ENCODE peak calls at places on chromosomes 5 and 9, in eight cellular contexts. S, N, D, L, B, F, I and E are unnamed samples.

GRCh38 chr5:139164020-139164419 is 34.1 kb downstream of the SIL1 start:
- DNase-seq in D (peak), S (no peak), F (no peak), I (no peak), L (no peak), N (no peak), B (no peak), E (no peak)

GRCh38 chr9:104968025-104968982 is 40.3 kb upstream of the ABCA1 start:
- DNase-seq in I (peak), B (peak), S (peak), F (peak), D (peak), L (peak), N (peak), E (peak)

GRCh38 chr5:41793156-41793770 is 77.0 kb downstream of the OXCT1 start:
- DNase-seq in L (no peak), F (peak), N (no peak), S (peak), B (no peak), I (peak), D (no peak), E (no peak)

GRCh38 chr9:16619897-16620296 is 250.6 kb downstream of the BNC2 start:
- DNase-seq in S (no peak), N (no peak), F (no peak), B (no peak), D (no peak), I (no peak), L (no peak), E (no peak)

GRCh38 chr5:138793481-138794010 is 40.3 kb downstream of the CTNNA1 start:
- DNase-seq in B (no peak), N (no peak), S (peak), D (no peak), L (no peak), I (no peak), F (no peak), E (no peak)

GRCh38 chr5:169667896-169668674 is 31.0 kb downstream of the DOCK2 start:
- DNase-seq in N (no peak), L (no peak), I (peak), D (no peak), F (no peak), B (no peak), S (peak), E (no peak)

GRCh38 chr5:87020099-87020934 is 247.4 kb upstream of the RASA1 start:
- DNase-seq in D (peak), I (no peak), B (peak), L (no peak), F (peak), S (peak), N (no peak), E (peak)

GRCh38 chr9:130331573-130331972 is 66.0 kb downstream of the HMCN2 start:
- DNase-seq in L (no peak), N (peak), B (no peak), I (no peak), D (peak), F (peak), S (peak), E (peak)

GRCh38 chr9:124595743-124596142 is 88.5 kb upstream of the NR5A1 start:
- DNase-seq in L (no peak), F (no peak), D (peak), I (no peak), B (no peak), N (no peak), S (no peak), E (no peak)

GRCh38 chr5:150589791-150590601 is 50.5 kb upstream of the SYNPO start:
- DNase-seq in N (no peak), L (peak), I (no peak), S (peak), B (no peak), D (peak), F (no peak), E (peak)

GRCh38 chr9:70802206-70802605 is 319.2 kb downstream of the TRPM3 start:
- DNase-seq in F (no peak), S (no peak), D (no peak), I (no peak), B (no peak), L (no peak), N (no peak), E (no peak)

GRCh38 chr5:34686762-34687268 is 30.7 kb downstream of the RAI14 start:
- DNase-seq in I (peak), N (peak), F (peak), L (no peak), B (no peak), D (peak), S (peak), E (peak)

GRCh38 chr5:56637321-56637920 is 177.9 kb upstream of the MAP3K1 start:
- DNase-seq in L (no peak), B (no peak), D (no peak), N (no peak), F (no peak), I (peak), S (peak), E (no peak)

GRCh38 chr5:13830536-13830935 is 114.0 kb downstream of the DNAH5 start:
- DNase-seq in L (no peak), S (no peak), F (peak), B (no peak), D (no peak), N (peak), I (no peak), E (no peak)

GRCh38 chr9:89536145-89536574 is 38.2 kb upstream of the SEMA4D start:
- DNase-seq in B (no peak), L (no peak), D (no peak), S (no peak), F (no peak), N (no peak), I (no peak), E (no peak)

GRCh38 chr5:149224282-149224681 is 47.4 kb upstream of the AFAP1L1 start:
- DNase-seq in D (no peak), S (no peak), B (no peak), L (no peak), N (no peak), I (no peak), F (no peak), E (peak)

GRCh38 chr9:124242331-124243194 is 15.2 kb upstream of the NEK6 start:
- DNase-seq in N (no peak), S (peak), F (no peak), B (no peak), I (no peak), L (no peak), D (peak), E (peak)

GRCh38 chr9:90219548-90220118 is 423.0 kb downstream of the DIRAS2 start:
- DNase-seq in F (no peak), D (peak), B (peak), L (no peak), N (peak), I (no peak), S (no peak), E (no peak)

GRCh38 chr5:38607396-38607795 is 51.0 kb upstream of the LIFR start:
- DNase-seq in B (no peak), N (no peak), I (peak), D (no peak), F (peak), L (no peak), S (peak), E (no peak)

GRCh38 chr9:115597330-115597729 is 479.4 kb upstream of the TNC start:
- DNase-seq in N (no peak), B (no peak), L (no peak), F (no peak), D (no peak), S (no peak), I (no peak), E (no peak)
- H3K27ac ChIP-seq in N (no peak), B (no peak), L (no peak), F (no peak), D (no peak), S (peak), I (peak), E (no peak)

GRCh38 chr5:157387164-157387563 is 72.8 kb upstream of the NIPAL4 start:
- DNase-seq in S (no peak), F (no peak), I (no peak), D (no peak), B (no peak), L (no peak), N (no peak), E (no peak)

GRCh38 chr5:157388148-157388547 is 71.9 kb upstream of the NIPAL4 start:
- DNase-seq in S (peak), N (no peak), L (no peak), F (no peak), D (no peak), I (no peak), B (no peak), E (no peak)

GRCh38 chr5:157384971-157385709 is 74.9 kb upstream of the NIPAL4 start:
- DNase-seq in I (peak), L (no peak), F (peak), N (peak), B (no peak), S (peak), D (no peak), E (no peak)

GRCh38 chr5:157389103-157389502 is 70.9 kb upstream of the NIPAL4 start:
- DNase-seq in S (no peak), B (no peak), L (no peak), N (no peak), I (no peak), F (no peak), D (no peak), E (no peak)

DNA sequence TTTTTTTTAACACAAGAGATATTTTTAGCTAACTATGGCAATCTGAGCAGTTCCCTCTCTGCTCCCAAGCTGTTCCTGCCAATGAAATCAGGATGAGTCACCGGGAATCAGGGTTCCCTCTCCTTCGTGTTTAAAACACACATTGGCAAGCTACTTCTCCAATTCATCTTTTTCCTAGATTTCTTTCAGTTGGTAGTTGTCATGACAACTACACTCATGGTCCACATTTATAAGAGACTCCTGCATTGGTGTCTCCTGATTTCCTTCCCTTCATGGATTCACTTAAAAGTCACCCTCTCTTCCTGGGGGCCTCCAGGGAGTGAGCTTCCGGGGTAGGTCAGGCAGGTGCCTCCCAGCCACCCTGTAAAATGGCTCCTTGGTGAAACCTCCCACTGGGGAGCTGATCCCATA is 72.3 kb upstream of the NIPAL4 start:
- DNase-seq in N (peak), L (no peak), I (peak), D (no peak), F (peak), B (no peak), S (peak), E (peak)
- H3K27ac ChIP-seq in N (no peak), L (no peak), I (peak), D (no peak), F (no peak), B (no peak), S (peak), E (no peak)

GRCh38 chr5:112407666-112408065 is 11.4 kb downstream of the EPB41L4A start:
- DNase-seq in F (no peak), B (no peak), S (no peak), D (no peak), L (no peak), N (no peak), I (no peak), E (no peak)

GRCh38 chr5:112413611-112414010 is 5.5 kb downstream of the EPB41L4A start:
- DNase-seq in N (no peak), I (no peak), S (no peak), B (no peak), F (no peak), L (no peak), D (no peak), E (no peak)

GRCh38 chr5:112411903-112412302 is 7.2 kb downstream of the EPB41L4A start:
- DNase-seq in N (no peak), F (no peak), D (no peak), L (no peak), S (no peak), I (no peak), B (no peak), E (no peak)

GRCh38 chr5:112415552-112415951 is 3.5 kb downstream of the EPB41L4A start:
- DNase-seq in D (no peak), S (no peak), N (no peak), F (no peak), B (no peak), I (no peak), L (no peak), E (no peak)

DNA sequence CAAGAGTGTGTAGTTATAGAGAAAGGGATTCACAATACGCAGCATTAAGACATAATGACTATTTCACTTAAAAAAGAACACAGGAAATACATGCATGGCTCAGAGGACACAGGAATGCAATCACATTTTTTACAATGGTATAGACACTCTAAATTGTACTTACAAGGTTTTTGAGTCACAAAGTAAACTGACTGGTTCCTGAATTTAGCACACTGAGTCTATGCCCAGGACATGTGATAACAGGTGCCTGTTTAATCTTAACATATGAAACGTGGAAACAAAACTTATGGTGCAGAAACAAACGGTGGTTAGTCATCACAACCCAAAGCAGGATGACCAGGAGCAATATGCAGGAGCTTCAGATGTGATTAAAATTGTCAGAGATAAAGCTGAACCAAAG is 6.7 kb downstream of the EPB41L4A start:
- DNase-seq in D (no peak), L (no peak), I (no peak), S (no peak), N (peak), B (no peak), F (peak), E (no peak)
- H3K27ac ChIP-seq in D (no peak), L (no peak), I (no peak), S (no peak), N (no peak), B (no peak), F (no peak), E (no peak)

DNA sequence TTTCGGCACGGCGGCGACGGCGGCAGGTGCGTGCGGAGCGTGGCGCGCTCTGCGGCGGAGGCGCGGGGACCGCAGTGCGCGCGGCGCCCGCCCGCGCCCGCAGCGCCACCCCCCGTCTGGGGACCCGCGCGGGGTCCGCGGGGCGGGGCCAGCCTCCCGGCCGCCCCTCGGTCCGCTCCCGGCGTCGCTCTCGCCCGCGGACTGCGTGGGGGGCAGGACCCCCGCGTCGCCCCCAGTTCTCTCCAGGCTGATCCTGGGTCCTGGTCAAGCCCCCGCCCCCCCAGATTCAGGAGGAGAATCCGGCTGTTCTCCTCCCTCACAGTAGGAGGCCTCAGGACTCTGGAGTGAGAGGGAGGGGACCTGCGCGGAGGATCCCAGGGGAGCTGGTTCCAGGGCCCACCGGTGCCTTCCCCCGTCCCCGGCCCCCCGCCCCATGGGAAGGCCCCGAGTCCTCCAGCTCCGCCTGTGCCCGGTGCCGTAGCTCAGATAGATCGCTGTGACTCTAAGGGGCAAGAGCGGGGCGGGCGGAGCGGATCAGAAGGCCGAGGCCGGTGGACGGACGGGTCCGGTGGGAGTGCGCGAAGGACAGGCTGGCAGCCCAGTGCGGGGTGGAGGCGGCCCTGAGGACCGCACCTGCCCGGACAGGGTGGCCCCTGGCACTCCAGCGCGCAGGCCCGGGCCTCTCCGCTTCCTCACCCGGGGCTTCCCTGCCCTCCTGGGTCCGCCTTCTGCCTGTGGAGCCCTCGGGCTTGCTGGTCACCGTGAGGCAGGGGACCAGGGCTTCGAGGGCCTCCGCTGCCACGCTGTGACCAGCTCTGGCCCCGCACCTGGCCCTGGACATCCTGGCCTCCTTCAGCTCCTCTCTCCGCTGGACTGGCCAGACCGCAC is at the start of gene RNF208:
- DNase-seq in I (no peak), F (no peak), L (peak), D (no peak), B (no peak), N (no peak), S (no peak), E (peak)
- H3K27ac ChIP-seq in I (no peak), F (no peak), L (peak), D (peak), B (peak), N (peak), S (peak), E (peak)

DNA sequence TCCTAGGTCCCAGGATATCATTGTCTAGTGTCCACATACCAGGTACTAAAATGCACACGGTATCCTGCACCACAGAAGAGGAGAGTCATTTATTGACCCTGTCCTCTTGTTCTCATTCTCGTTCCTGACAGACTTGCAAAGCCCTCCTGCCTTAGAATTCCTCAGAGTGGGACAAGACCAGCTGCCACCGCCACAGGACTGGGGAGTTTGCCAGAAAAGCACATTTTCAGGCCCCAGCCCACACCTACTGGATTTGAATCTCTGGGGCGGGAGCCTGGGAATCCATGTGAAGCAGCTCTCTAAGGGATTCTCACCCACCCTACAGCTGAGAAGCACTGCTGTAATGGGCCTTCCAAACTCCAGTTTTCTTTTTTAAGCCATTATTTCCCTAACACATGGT is 68.0 kb upstream of the FANCC start:
- DNase-seq in F (no peak), N (no peak), L (no peak), I (peak), D (no peak), B (no peak), S (no peak), E (no peak)
- H3K27ac ChIP-seq in F (no peak), N (no peak), L (no peak), I (peak), D (no peak), B (no peak), S (no peak), E (no peak)

DNA sequence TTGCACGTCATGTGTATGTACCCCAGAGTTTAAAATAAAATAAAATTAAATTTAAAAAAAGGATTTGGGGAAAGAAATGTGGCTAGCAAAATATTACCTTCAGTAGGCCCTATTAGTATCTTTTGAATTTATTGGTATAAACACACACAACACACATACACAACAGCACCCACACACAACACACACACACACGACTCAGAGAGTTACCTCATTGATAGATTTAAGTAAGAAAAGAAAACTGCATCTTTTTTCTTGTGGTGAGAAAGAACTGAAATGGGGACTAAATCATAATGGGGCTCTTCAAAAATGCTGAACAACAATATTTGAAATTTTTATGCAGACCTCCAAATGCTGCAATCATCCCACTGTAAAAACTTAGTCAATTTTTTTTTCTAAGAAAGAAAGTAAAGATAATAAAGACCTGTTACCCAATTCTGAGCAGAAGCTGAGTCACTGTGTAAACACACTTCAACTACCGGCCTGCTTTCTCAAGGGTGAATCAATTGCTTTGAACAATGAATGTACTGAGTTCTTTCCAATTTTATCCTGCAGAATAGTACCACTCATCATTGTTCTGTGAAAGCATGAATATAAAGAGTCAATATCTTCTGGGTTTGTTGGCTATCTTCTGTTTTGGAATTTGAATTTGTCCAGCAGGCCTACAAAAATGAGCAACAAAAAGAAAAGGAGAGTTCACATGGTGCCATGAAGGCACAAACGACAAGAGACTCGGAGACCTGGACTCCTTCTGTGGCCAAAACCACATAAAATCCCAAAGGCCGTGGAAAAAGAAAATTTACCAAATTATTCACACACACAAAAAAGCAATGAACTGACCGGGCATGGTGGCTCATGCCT is 57.9 kb upstream of the CCNG1 start:
- DNase-seq in N (peak), F (peak), B (no peak), L (no peak), I (peak), S (peak), D (no peak), E (no peak)
- H3K27ac ChIP-seq in N (peak), F (peak), B (no peak), L (peak), I (no peak), S (no peak), D (no peak), E (no peak)

GRCh38 chr5:91016322-91016721 is 366.8 kb downstream of the ARRDC3 start:
- DNase-seq in B (no peak), S (no peak), D (no peak), I (no peak), F (no peak), N (no peak), L (no peak), E (no peak)
- H3K27ac ChIP-seq in B (no peak), S (no peak), D (no peak), I (no peak), F (no peak), N (no peak), L (no peak), E (no peak)

GRCh38 chr9:34590376-34591090 is 1.0 kb upstream of the CNTFR start:
- DNase-seq in S (no peak), D (peak), B (no peak), N (no peak), I (no peak), F (no peak), L (no peak), E (no peak)

GRCh38 chr9:34591091-34591910 is 1.8 kb upstream of the CNTFR start:
- DNase-seq in B (peak), L (peak), D (peak), I (peak), S (peak), N (peak), F (peak), E (peak)

GRCh38 chr9:34591911-34592866 is 2.7 kb upstream of the CNTFR start:
- DNase-seq in S (no peak), D (no peak), B (no peak), I (no peak), F (no peak), L (no peak), N (no peak), E (no peak)

GRCh38 chr9:34594177-34594576 is 4.7 kb upstream of the CNTFR start:
- DNase-seq in I (no peak), F (no peak), B (no peak), N (no peak), L (no peak), S (no peak), D (no peak), E (no peak)

GRCh38 chr9:34592895-34593601 is 3.5 kb upstream of the CNTFR start:
- DNase-seq in L (no peak), N (no peak), S (no peak), F (no peak), D (peak), I (no peak), B (no peak), E (peak)
- H3K27ac ChIP-seq in L (no peak), N (no peak), S (no peak), F (no peak), D (no peak), I (no peak), B (no peak), E (peak)